ENCODE peak calls at places on chromosomes 3 and 15, in eight cellular contexts. N is neural crest cell, O is testis, D is AG09309, V is AG04449, G is H9, U is foreskin keratinocyte, M is prostate gland. Q is an unnamed sample.

GRCh38 chr3:34675383-34676120 is 877.1 kb downstream of the PDCD6IP start:
- DNase-seq in D (no peak), N (no peak), G (no peak), U (no peak), M (no peak), O (no peak), V (peak), Q (peak)

GRCh38 chr3:150248116-150248864 is 159.8 kb upstream of the TSC22D2 start:
- DNase-seq in M (no peak), D (no peak), N (no peak), U (peak), V (peak), O (no peak), G (no peak), Q (no peak)

GRCh38 chr3:153625506-153625905 is 463.5 kb downstream of the RAP2B start:
- DNase-seq in M (no peak), U (no peak), G (no peak), V (no peak), D (no peak), O (no peak), N (no peak), Q (no peak)

GRCh38 chr3:187979543-187979942 is 174.4 kb upstream of the LPP start:
- DNase-seq in M (no peak), U (no peak), G (no peak), O (no peak), V (no peak), N (no peak), D (no peak), Q (no peak)

GRCh38 chr3:9777695-9778023 is 7.9 kb upstream of the CAMK1 start:
- DNase-seq in V (no peak), N (no peak), M (no peak), O (no peak), U (no peak), D (no peak), G (no peak), Q (no peak)

GRCh38 chr3:46076606-46077005 is 49.3 kb upstream of the XCR1 start:
- DNase-seq in O (no peak), N (no peak), V (no peak), U (no peak), D (no peak), G (no peak), M (no peak), Q (peak)

GRCh38 chr15:23447107-23447500 is at the start of gene GOLGA6L2:
- DNase-seq in V (no peak), N (no peak), G (no peak), U (no peak), D (no peak), O (peak), M (no peak), Q (no peak)

GRCh38 chr3:180744226-180744625 is 64.9 kb upstream of the CCDC39 start:
- DNase-seq in U (no peak), V (no peak), N (no peak), G (no peak), M (no peak), D (no peak), O (no peak), Q (no peak)

GRCh38 chr15:56243774-56244236 is at the start of gene RFX7:
- DNase-seq in U (no peak), M (peak), G (peak), D (no peak), O (peak), V (no peak), N (peak), Q (peak)

GRCh38 chr3:163785693-163786092 is 1292.6 kb downstream of the SI start:
- DNase-seq in M (no peak), D (no peak), N (peak), G (peak), U (no peak), V (no peak), O (peak), Q (peak)

GRCh38 chr15:31081568-31082250 is 19.8 kb downstream of the TRPM1 start:
- DNase-seq in O (no peak), U (no peak), N (no peak), V (no peak), D (no peak), G (no peak), M (no peak), Q (peak)

GRCh38 chr3:16354291-16354690 is 89.3 kb downstream of the OXNAD1 start:
- DNase-seq in G (no peak), D (no peak), N (no peak), U (no peak), O (no peak), M (no peak), V (no peak), Q (no peak)

GRCh38 chr3:61872077-61872706 is 310.8 kb downstream of the PTPRG start:
- DNase-seq in D (no peak), G (peak), U (no peak), N (no peak), O (no peak), V (no peak), M (no peak), Q (no peak)

GRCh38 chr3:123291404-123291803 is 89.7 kb downstream of the SEC22A start:
- DNase-seq in D (no peak), N (no peak), G (no peak), M (no peak), O (no peak), U (no peak), V (no peak), Q (no peak)

GRCh38 chr3:59641169-59641914 is 591.5 kb upstream of the CFAP20DC start:
- DNase-seq in D (no peak), V (no peak), N (no peak), O (peak), G (no peak), M (peak), U (no peak), Q (peak)

GRCh38 chr15:26235148-26235769 is 372.1 kb upstream of the ATP10A start:
- DNase-seq in O (no peak), D (no peak), G (peak), V (no peak), U (no peak), M (no peak), N (no peak), Q (no peak)

GRCh38 chr3:95240395-95240794 is 1177.5 kb downstream of the NSUN3 start:
- DNase-seq in G (no peak), M (no peak), D (no peak), U (no peak), V (no peak), O (no peak), N (no peak), Q (no peak)

GRCh38 chr3:14402304-14402811 is at the start of gene SLC6A6:
- DNase-seq in U (peak), M (peak), O (peak), G (peak), D (peak), V (peak), N (peak), Q (peak)
- TF ChIP-seq CTCF in U (peak), M (no peak), O (no peak), G (peak), D (peak), V (peak), N (peak), Q (peak)

GRCh38 chr15:67746450-67746849 is 78.9 kb upstream of the SKOR1 start:
- DNase-seq in O (no peak), M (peak), U (peak), D (no peak), N (no peak), G (no peak), V (no peak), Q (peak)

GRCh38 chr15:67745059-67745993 is 80.0 kb upstream of the SKOR1 start:
- DNase-seq in V (no peak), U (peak), N (no peak), D (peak), O (no peak), G (no peak), M (no peak), Q (peak)

GRCh38 chr15:67746022-67746421 is 79.3 kb upstream of the SKOR1 start:
- DNase-seq in N (no peak), O (no peak), G (no peak), U (peak), V (no peak), D (peak), M (no peak), Q (peak)

GRCh38 chr15:67750371-67750770 is 74.9 kb upstream of the SKOR1 start:
- DNase-seq in G (no peak), U (no peak), M (no peak), O (no peak), D (no peak), V (no peak), N (no peak), Q (peak)

GRCh38 chr15:67747949-67748348 is 77.4 kb upstream of the SKOR1 start:
- DNase-seq in O (no peak), N (no peak), G (no peak), M (no peak), D (no peak), U (no peak), V (no peak), Q (no peak)
- TF ChIP-seq CTCF in O (no peak), N (no peak), G (no peak), M (no peak), D (no peak), U (no peak), V (no peak), Q (no peak)

GRCh38 chr15:78842519-78842918 is 30.2 kb upstream of the MORF4L1 start:
- DNase-seq in O (no peak), M (no peak), V (no peak), U (no peak), N (no peak), G (no peak), D (no peak), Q (no peak)

GRCh38 chr15:78841307-78841706 is 30.0 kb upstream of the ADAMTS7 start:
- DNase-seq in O (no peak), V (no peak), D (no peak), G (no peak), M (no peak), N (no peak), U (no peak), Q (no peak)

GRCh38 chr15:78841891-78842290 is 30.6 kb upstream of the ADAMTS7 start:
- DNase-seq in D (no peak), V (no peak), M (no peak), N (no peak), U (no peak), O (no peak), G (no peak), Q (no peak)

GRCh38 chr15:78838480-78838879 is 27.2 kb upstream of the ADAMTS7 start:
- DNase-seq in V (no peak), D (no peak), M (no peak), G (no peak), N (no peak), O (no peak), U (no peak), Q (no peak)

DNA sequence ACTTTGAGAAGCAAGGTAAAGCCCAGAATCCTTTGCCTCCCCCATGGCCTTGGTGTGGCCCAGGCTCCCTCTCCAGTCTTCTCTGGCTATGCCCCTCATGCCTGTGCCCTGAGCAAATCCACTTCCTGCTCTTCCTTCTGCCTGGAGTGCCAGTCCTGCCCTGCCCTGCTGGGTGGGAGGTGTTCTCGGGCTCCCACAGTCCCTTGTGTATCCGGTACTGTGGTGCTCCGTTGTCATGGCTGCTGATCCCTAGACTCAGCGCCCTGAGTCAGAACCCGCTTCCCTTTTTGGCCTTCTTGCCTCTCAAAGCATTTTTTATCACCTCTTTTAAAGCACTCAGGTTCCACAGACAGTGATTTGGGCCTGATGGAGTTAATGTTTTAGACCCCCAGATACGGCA is 29.4 kb upstream of the ADAMTS7 start:
- DNase-seq in D (no peak), O (no peak), U (peak), G (no peak), M (no peak), V (no peak), N (no peak), Q (no peak)
- TF ChIP-seq CTCF in D (no peak), O (no peak), U (no peak), G (no peak), M (no peak), V (no peak), N (no peak), Q (no peak)

GRCh38 chr3:44712455-44713075 is at the start of gene ZNF502:
- DNase-seq in G (peak), M (peak), O (peak), D (peak), U (peak), N (no peak), V (peak), Q (peak)
- TF ChIP-seq CTCF in G (no peak), M (no peak), O (peak), D (peak), U (peak), N (no peak), V (peak), Q (no peak)

GRCh38 chr15:82585072-82585471 is 44.8 kb upstream of the RPS17 start:
- DNase-seq in U (no peak), V (no peak), D (no peak), G (no peak), O (no peak), M (no peak), N (no peak), Q (peak)
- TF ChIP-seq CTCF in U (peak), V (no peak), D (peak), G (peak), O (no peak), M (no peak), N (no peak), Q (no peak)

GRCh38 chr3:50615190-50615589 is 1.8 kb upstream of the MAPKAPK3 start:
- DNase-seq in O (no peak), U (no peak), N (no peak), V (no peak), D (no peak), M (no peak), G (no peak), Q (no peak)

GRCh38 chr3:50617911-50618481 is 1.0 kb downstream of the MAPKAPK3 start:
- DNase-seq in D (no peak), N (no peak), V (no peak), U (no peak), O (no peak), M (no peak), G (no peak), Q (peak)

GRCh38 chr3:50617096-50617791 is at the start of gene MAPKAPK3:
- DNase-seq in O (peak), U (no peak), M (no peak), N (peak), D (no peak), G (no peak), V (no peak), Q (peak)

GRCh38 chr3:50616003-50616769 is 765 bp upstream of the MAPKAPK3 start:
- DNase-seq in M (peak), V (no peak), U (peak), G (peak), N (peak), O (peak), D (no peak), Q (peak)

GRCh38 chr3:50616770-50617095 is 218 bp upstream of the MAPKAPK3 start:
- DNase-seq in O (peak), M (peak), V (no peak), G (peak), U (peak), N (peak), D (no peak), Q (peak)
- TF ChIP-seq CTCF in O (no peak), M (no peak), V (no peak), G (no peak), U (no peak), N (no peak), D (no peak), Q (no peak)

DNA sequence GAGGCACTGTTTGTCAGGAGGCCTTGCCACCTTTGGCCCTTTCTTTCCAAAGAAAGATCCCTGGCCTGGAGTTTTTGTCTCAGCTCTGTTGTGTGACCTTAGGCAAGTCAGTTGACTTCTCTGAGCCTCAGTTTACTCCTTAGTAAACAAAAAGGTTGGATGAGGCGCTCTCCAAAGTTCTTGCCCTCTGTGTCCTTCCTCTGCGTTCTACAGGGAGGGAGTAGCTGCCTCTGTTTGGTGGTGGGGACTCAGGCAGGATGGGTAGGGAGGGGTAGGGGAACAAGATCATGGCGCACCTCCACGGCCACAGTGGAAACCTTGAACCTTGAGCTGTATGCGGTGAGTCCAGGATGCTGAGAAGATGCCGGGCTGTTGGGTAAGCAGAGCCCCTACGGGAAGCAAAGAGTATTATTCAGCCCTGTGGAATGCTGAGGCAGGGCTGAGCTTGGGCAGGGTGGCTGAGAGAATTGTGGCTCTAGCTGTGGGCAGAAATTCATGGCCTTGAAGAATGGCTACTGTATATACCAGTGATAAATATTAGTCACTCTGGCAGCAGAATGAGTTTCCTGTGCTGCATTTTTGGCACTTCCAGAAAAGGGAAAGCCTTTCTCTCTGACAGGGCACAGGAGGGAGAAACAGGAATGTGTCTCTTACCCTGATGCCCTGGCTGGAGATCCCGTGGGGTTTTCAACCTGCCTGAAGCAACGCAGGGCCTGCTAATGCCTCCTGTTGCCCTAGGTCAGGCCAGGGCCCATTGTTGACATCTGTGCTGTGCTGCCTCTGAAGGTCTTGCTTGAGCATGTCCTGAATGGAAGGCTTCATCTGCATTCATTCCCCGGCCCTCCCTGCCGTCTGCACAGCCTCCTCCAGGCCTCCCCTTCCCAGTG is 39.9 kb downstream of the SMAD3 start:
- DNase-seq in U (peak), D (peak), N (no peak), O (peak), G (no peak), M (peak), V (peak), Q (peak)
- TF ChIP-seq CTCF in U (peak), D (no peak), N (no peak), O (no peak), G (peak), M (no peak), V (no peak), Q (no peak)

Q was measured in MCF 10A.